ENCODE peak calls at places on chromosomes 7 and 10, in nine cellular contexts. A is Caco-2, D is endothelial cell, I is AG09319, W is GM12864, R is DND-41, P is esophagus squamous epithelium, E is GM06990, J is adrenal gland. T is an unnamed sample.

GRCh38 chr7:124737760-124738159 is 27.8 kb downstream of the GPR37 start:
- DNase-seq in E (no peak), R (no peak), A (no peak), W (no peak), I (no peak), P (no peak), J (no peak), D (no peak), T (no peak)

GRCh38 chr10:13526952-13527863 is 1.6 kb downstream of the BEND7 start:
- DNase-seq in A (peak), E (no peak), I (no peak), P (no peak), W (no peak), D (no peak), J (no peak), R (no peak), T (no peak)

GRCh38 chr7:3605222-3605621 is 304.2 kb downstream of the SDK1 start:
- DNase-seq in R (no peak), J (no peak), E (no peak), W (no peak), P (no peak), A (no peak), I (no peak), D (no peak), T (no peak)

GRCh38 chr10:72515455-72515854 is 110.4 kb downstream of the MICU1 start:
- DNase-seq in I (no peak), W (no peak), E (no peak), R (no peak), J (no peak), P (no peak), A (no peak), D (no peak), T (no peak)

GRCh38 chr10:92756233-92757065 is 66.7 kb downstream of the HHEX start:
- DNase-seq in P (no peak), J (no peak), E (peak), I (no peak), A (peak), D (peak), W (peak), R (no peak), T (no peak)

GRCh38 chr7:71286336-71286735 is 154.4 kb downstream of the GALNT17 start:
- DNase-seq in A (no peak), W (no peak), R (no peak), D (no peak), J (no peak), I (no peak), P (no peak), E (no peak), T (no peak)

GRCh38 chr10:30502266-30503058 is 68.5 kb downstream of the MAP3K8 start:
- DNase-seq in P (no peak), W (no peak), R (peak), J (no peak), D (no peak), E (peak), A (no peak), I (no peak), T (no peak)

GRCh38 chr7:53191836-53192443 is 156.5 kb downstream of the POM121L12 start:
- DNase-seq in A (peak), J (no peak), R (no peak), W (no peak), P (no peak), D (peak), E (no peak), I (no peak), T (no peak)

GRCh38 chr10:127345231-127345965 is 149.0 kb upstream of the INSYN2A start:
- DNase-seq in R (no peak), A (no peak), W (no peak), I (no peak), E (no peak), P (no peak), J (no peak), D (no peak), T (no peak)

GRCh38 chr7:114889646-114890285 is 32.1 kb upstream of the MDFIC start:
- DNase-seq in I (peak), D (no peak), W (peak), E (no peak), R (no peak), J (peak), A (peak), P (no peak), T (no peak)

GRCh38 chr7:139455789-139456188 is 27.7 kb downstream of the KLRG2 start:
- DNase-seq in A (no peak), I (no peak), R (no peak), J (no peak), E (no peak), P (no peak), D (no peak), W (no peak), T (no peak)

GRCh38 chr7:147483634-147484292 is 1106.8 kb upstream of the C7orf33 start:
- DNase-seq in J (no peak), D (no peak), P (no peak), E (no peak), R (no peak), I (no peak), A (no peak), W (no peak), T (no peak)

DNA sequence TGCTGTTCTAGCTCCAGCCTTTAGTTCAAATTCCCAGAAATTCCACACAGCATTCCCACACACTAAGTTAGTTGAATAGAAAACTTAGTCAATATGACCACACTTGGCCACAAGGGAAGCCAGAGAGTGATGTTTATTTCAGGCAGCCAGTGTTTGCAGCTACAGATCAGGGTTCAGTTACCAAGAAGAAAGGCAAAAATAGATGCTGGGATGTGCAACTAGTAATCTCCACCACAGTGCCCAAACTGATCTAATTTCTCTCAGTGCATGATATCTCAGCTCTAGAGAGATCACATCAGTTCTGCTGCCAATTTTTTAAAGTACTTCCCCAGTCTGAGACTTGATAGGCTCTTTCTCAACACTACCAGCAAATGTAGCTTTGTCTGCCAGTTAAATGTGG is 17.6 kb downstream of the SLF2 start:
- DNase-seq in E (no peak), W (no peak), J (peak), A (no peak), D (no peak), R (no peak), I (no peak), P (no peak), T (no peak)
- TF ChIP-seq CTCF in E (no peak), W (no peak), J (no peak), A (no peak), D (no peak), R (no peak), I (no peak), P (no peak), T (no peak)

DNA sequence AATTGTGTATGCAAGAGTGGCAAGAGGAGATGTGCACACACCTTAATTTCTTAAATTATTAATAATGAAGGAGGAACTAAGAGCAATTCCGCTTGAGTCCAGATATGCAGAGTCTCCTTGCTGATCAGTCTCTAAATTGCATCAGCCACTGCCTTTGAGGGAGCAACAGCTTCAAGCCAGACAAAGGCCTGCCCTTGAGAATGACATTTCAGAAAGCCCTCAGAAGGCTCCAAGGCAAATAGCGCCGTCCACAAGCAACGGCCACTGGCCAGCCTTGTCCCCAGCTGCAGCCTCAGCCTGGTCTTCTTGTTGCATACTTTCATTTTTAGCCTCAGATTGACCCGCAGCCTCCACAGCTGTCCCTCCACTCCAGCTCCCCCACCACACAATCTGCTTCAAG is 110.6 kb upstream of the RNF32 start:
- DNase-seq in P (no peak), E (no peak), W (no peak), J (peak), R (no peak), I (no peak), D (no peak), A (no peak), T (no peak)
- TF ChIP-seq CTCF in P (no peak), E (no peak), W (no peak), J (no peak), R (no peak), I (no peak), D (no peak), A (no peak), T (no peak)

GRCh38 chr10:14560274-14560673 is 214.4 kb downstream of the FAM107B start:
- DNase-seq in P (no peak), J (no peak), R (no peak), I (no peak), E (no peak), A (peak), W (peak), D (peak), T (peak)
- TF ChIP-seq CTCF in P (no peak), J (no peak), R (no peak), I (no peak), E (peak), A (peak), W (peak), D (no peak), T (no peak)

GRCh38 chr10:23173549-23174074 is 18.5 kb upstream of the PTF1A start:
- DNase-seq in E (no peak), J (no peak), I (no peak), R (no peak), A (no peak), D (no peak), P (no peak), W (no peak), T (no peak)
- TF ChIP-seq CTCF in E (no peak), J (no peak), I (no peak), R (no peak), A (no peak), D (no peak), P (no peak), W (no peak), T (peak)